ENCODE peak calls at places on chromosome 6, in nine cellular contexts. Z is neural progenitor cell; H is C1 segment of cervical spinal cord; Q is caudate nucleus; B is A673; C is mucosa of descending colon; V is cardiac muscle cell; A is bronchial epithelial cell; M is stimulated activated CD4-positive, alpha-beta T cell treated with anti-CD3 and anti-CD28 coated beads, Interleukin-1b, Interleukin-23, amount 100 ng/mL, for 24 hours. Y is an unnamed sample.

GRCh38 chr6:52537001-52537753 is 39.7 kb downstream of the TRAM2 start:
- DNase-seq in B (no peak), V (no peak), Q (no peak), C (no peak), Z (no peak), M (no peak), A (peak; percentile 73), H (no peak), Y (no peak)

GRCh38 chr6:170405311-170405975 is 98.9 kb downstream of the FAM120B start:
- DNase-seq in B (no peak), Q (no peak), V (peak; percentile 97), Z (no peak), M (no peak), A (peak; percentile 98), H (no peak), C (no peak), Y (no peak)

GRCh38 chr6:31498748-31499147 is 803 bp downstream of the MICB start:
- DNase-seq in C (peak; percentile 12), Q (no peak), Z (peak; percentile 56), M (no peak), A (no peak), B (peak; percentile 16), V (peak; percentile 16), H (no peak), Y (no peak)

GRCh38 chr6:57205550-57206328 is 16.4 kb downstream of the RAB23 start:
- DNase-seq in H (no peak), Z (no peak), Q (no peak), B (no peak), A (no peak), M (no peak), C (no peak), V (no peak), Y (no peak)

GRCh38 chr6:154751020-154751800 is 18.0 kb downstream of the SCAF8 start:
- DNase-seq in B (no peak), H (no peak), Z (no peak), C (no peak), Q (no peak), M (no peak), A (no peak), V (no peak), Y (no peak)

GRCh38 chr6:33297956-33298772 is 578 bp downstream of the RGL2 start:
- DNase-seq in Q (no peak), B (peak; percentile 89), V (peak; percentile 87), M (no peak), A (peak; percentile 93), C (peak; percentile 80), Z (peak; percentile 86), H (peak; percentile 40), Y (peak; percentile 28)

GRCh38 chr6:3965071-3965718 is 113.7 kb downstream of the FAM217A start:
- DNase-seq in M (no peak), H (no peak), A (peak; percentile 20), Q (no peak), C (no peak), B (peak; percentile 86), Z (no peak), V (no peak), Y (no peak)

GRCh38 chr6:111342913-111343312 is 140.1 kb downstream of the REV3L start:
- DNase-seq in H (no peak), B (no peak), V (peak; percentile 46), A (peak; percentile 45), Z (no peak), Q (no peak), M (no peak), C (no peak), Y (peak; percentile 45)

GRCh38 chr6:38584731-38585130 is 55.0 kb downstream of the BTBD9 start:
- DNase-seq in M (no peak), V (no peak), C (no peak), A (no peak), Q (no peak), B (no peak), H (no peak), Z (no peak), Y (no peak)

GRCh38 chr6:42403415-42403814 is 48.3 kb downstream of the TRERF1 start:
- DNase-seq in C (no peak), Q (no peak), A (peak; percentile 88), M (no peak), H (no peak), Z (peak; percentile 42), V (no peak), B (no peak), Y (no peak)

GRCh38 chr6:167985911-167986595 is 11.4 kb upstream of the KIF25 start:
- DNase-seq in Z (no peak), Q (no peak), C (no peak), B (no peak), V (no peak), H (no peak), A (no peak), M (no peak), Y (no peak)

GRCh38 chr6:139927236-139927635 is 552.8 kb upstream of the CITED2 start:
- DNase-seq in B (peak; percentile 21), M (no peak), C (peak; percentile 35), Q (no peak), A (peak; percentile 3), Z (no peak), H (no peak), V (peak; percentile 85), Y (no peak)

GRCh38 chr6:110039364-110039995 is 61.4 kb downstream of the GPR6 start:
- DNase-seq in M (peak; percentile 71), C (peak; percentile 92), Z (peak; percentile 90), A (peak; percentile 83), B (peak; percentile 93), Q (peak; percentile 55), V (peak; percentile 95), H (peak; percentile 23), Y (peak; percentile 66)

GRCh38 chr6:157980288-157981131 is 1.2 kb upstream of the SYNJ2 start:
- DNase-seq in H (no peak), A (no peak), C (no peak), M (no peak), Q (no peak), B (no peak), Z (no peak), V (no peak), Y (no peak)

Y was measured in NCI-H1048.